ENCODE peak calls at places on chromosomes 16 and 17, in five cellular contexts. One of them, this sample, is unnamed.
A peak's percentile ranks its signal among the peaks of the same experiment; 100 is the strongest.

GRCh38 chr16:3596101-3596861 is 15.1 kb downstream of the SLX4 start:
- DNase-seq in GM23248: no peak
- DNase-seq in OCI-LY7: no peak
- DNase-seq in PC-3: no peak
- DNase-seq in hepatocyte: no peak
- DNase-seq in this sample: no peak

GRCh38 chr17:78883533-78884131 is 19.4 kb downstream of the CEP295NL start:
- DNase-seq in GM23248: peak; percentile 96
- DNase-seq in OCI-LY7: no peak
- DNase-seq in PC-3: peak; percentile 95
- DNase-seq in hepatocyte: peak; percentile 90
- DNase-seq in this sample: peak; percentile 93

GRCh38 chr17:55057184-55057583 is 88.6 kb downstream of the STXBP4 start:
- DNase-seq in GM23248: peak; percentile 4
- DNase-seq in OCI-LY7: no peak
- DNase-seq in PC-3: peak; percentile 59
- DNase-seq in hepatocyte: no peak
- DNase-seq in this sample: no peak

GRCh38 chr16:56075732-56076131 is 115.6 kb upstream of the GNAO1 start:
- DNase-seq in GM23248: no peak
- DNase-seq in OCI-LY7: no peak
- DNase-seq in PC-3: no peak
- DNase-seq in hepatocyte: no peak
- DNase-seq in this sample: no peak

GRCh38 chr16:57600048-57600835 is 28.2 kb upstream of the ADGRG1 start:
- DNase-seq in GM23248: peak; percentile 57
- DNase-seq in OCI-LY7: peak; percentile 47
- DNase-seq in PC-3: peak; percentile 66
- DNase-seq in hepatocyte: peak; percentile 75
- DNase-seq in this sample: peak; percentile 67

GRCh38 chr16:30335598-30336474 is 19.3 kb downstream of the CD2BP2 start:
- DNase-seq in GM23248: peak; percentile 53
- DNase-seq in OCI-LY7: no peak
- DNase-seq in PC-3: peak; percentile 50
- DNase-seq in hepatocyte: peak; percentile 37
- DNase-seq in this sample: no peak

GRCh38 chr17:17849863-17850373 is 13.1 kb upstream of the SREBF1 start:
- DNase-seq in GM23248: peak; percentile 67
- DNase-seq in OCI-LY7: peak; percentile 85
- DNase-seq in PC-3: peak; percentile 25
- DNase-seq in hepatocyte: peak; percentile 48
- DNase-seq in this sample: peak; percentile 58

GRCh38 chr16:57537596-57538234 is 1.3 kb upstream of the CCDC102A start:
- DNase-seq in GM23248: no peak
- DNase-seq in OCI-LY7: peak; percentile 58
- DNase-seq in PC-3: no peak
- DNase-seq in hepatocyte: no peak
- DNase-seq in this sample: no peak

GRCh38 chr17:43858201-43858600 is 11.2 kb downstream of the CD300LG start:
- DNase-seq in GM23248: no peak
- DNase-seq in OCI-LY7: no peak
- DNase-seq in PC-3: no peak
- DNase-seq in hepatocyte: no peak
- DNase-seq in this sample: no peak

GRCh38 chr17:55410722-55411462 is 10.7 kb downstream of the MMD start:
- DNase-seq in GM23248: peak; percentile 56
- DNase-seq in OCI-LY7: no peak
- DNase-seq in PC-3: peak; percentile 97
- DNase-seq in hepatocyte: no peak
- DNase-seq in this sample: peak; percentile 53

GRCh38 chr16:87461466-87461975 is 31.3 kb downstream of the ZCCHC14 start:
- DNase-seq in GM23248: peak; percentile 54
- DNase-seq in OCI-LY7: peak; percentile 59
- DNase-seq in PC-3: peak; percentile 95
- DNase-seq in hepatocyte: peak; percentile 95
- DNase-seq in this sample: no peak

GRCh38 chr16:27441276-27441675 is 39.3 kb downstream of the IL21R start:
- DNase-seq in GM23248: no peak
- DNase-seq in OCI-LY7: no peak
- DNase-seq in PC-3: no peak
- DNase-seq in hepatocyte: no peak
- DNase-seq in this sample: no peak

GRCh38 chr16:86834451-86835035 is 256.2 kb downstream of the FOXL1 start:
- DNase-seq in GM23248: peak; percentile 30
- DNase-seq in OCI-LY7: no peak
- DNase-seq in PC-3: peak; percentile 7
- DNase-seq in hepatocyte: peak; percentile 20
- DNase-seq in this sample: no peak

GRCh38 chr17:50834786-50835562 is 412 bp upstream of the WFIKKN2 start:
- DNase-seq in GM23248: peak; percentile 14
- DNase-seq in OCI-LY7: no peak
- DNase-seq in PC-3: no peak
- DNase-seq in hepatocyte: no peak
- DNase-seq in this sample: no peak

GRCh38 chr17:50834126-50834785 is 1.1 kb upstream of the WFIKKN2 start:
- DNase-seq in GM23248: no peak
- DNase-seq in OCI-LY7: no peak
- DNase-seq in PC-3: no peak
- DNase-seq in hepatocyte: no peak
- DNase-seq in this sample: no peak

GRCh38 chr17:50831430-50832064 is 3.8 kb upstream of the WFIKKN2 start:
- DNase-seq in GM23248: no peak
- DNase-seq in OCI-LY7: no peak
- DNase-seq in PC-3: no peak
- DNase-seq in hepatocyte: peak; percentile 31
- DNase-seq in this sample: no peak

GRCh38 chr17:50832267-50833227 is 2.8 kb upstream of the WFIKKN2 start:
- DNase-seq in GM23248: no peak
- DNase-seq in OCI-LY7: no peak
- DNase-seq in PC-3: no peak
- DNase-seq in hepatocyte: no peak
- DNase-seq in this sample: no peak

DNA sequence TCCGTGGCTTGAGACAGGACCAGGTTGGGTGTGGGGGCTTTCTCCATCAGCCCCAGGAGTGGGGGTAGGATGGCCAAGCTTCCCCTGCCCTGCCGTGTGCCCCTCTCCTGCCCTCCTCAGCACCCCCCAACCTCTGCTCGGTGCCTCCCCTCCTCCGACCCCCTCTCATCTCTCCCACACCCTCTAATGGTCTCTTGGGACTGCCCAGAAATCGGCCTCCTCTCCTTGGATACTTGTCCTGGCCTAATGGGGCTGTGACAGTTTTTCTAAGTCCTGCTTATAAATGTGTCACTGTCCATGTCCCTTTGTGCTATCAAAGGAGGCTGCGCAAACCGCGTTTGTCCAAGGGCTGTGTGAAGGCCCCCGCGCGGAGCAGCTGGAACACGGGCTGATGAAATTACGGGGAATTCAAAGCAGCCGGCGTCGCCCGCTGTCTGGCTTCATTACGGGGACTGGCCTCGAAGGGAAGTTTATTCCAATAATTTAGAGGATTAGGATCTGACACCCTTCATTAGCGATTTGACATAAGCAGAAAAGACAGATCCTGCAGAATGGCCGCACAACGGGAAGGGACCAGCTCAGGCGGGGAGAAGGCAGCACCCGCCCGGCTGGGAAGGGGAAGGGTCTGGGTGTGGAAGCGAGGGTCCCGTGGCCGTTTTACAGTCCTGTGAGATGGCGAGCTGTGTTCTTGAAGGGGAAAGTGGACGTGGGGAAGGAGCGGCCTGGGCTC is 1.8 kb upstream of the WFIKKN2 start:
- DNase-seq in GM23248: no peak
- DNase-seq in OCI-LY7: no peak
- DNase-seq in PC-3: no peak
- DNase-seq in hepatocyte: no peak
- DNase-seq in this sample: peak; percentile 68
- TF ChIP-seq EZH2phosphoT487 in GM23248: no peak
- TF ChIP-seq EZH2phosphoT487 in OCI-LY7: no peak
- TF ChIP-seq EZH2phosphoT487 in PC-3: no peak
- TF ChIP-seq EZH2phosphoT487 in hepatocyte: no peak
- TF ChIP-seq EZH2phosphoT487 in this sample: no peak

DNA sequence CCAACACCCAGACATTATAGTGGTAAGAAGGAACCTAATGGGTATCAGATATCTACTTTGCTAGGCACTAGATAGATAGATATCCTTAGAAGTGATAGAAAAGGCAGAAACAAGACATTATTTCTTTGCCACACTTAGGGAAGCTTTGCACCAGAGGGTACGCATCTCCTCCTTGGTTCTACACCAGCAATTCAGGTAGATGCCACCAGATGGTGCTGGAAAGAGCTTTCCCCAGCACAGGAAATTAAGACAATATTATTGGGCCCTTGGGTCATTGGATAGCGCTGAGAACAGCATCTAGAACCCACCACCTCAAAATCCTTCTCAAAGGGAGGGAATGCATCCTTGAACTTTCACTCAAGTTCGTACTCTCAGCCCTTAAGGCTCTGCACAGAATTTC is 173.8 kb upstream of the CCL2 start:
- DNase-seq in GM23248: peak; percentile 25
- DNase-seq in OCI-LY7: peak; percentile 16
- DNase-seq in PC-3: peak; percentile 25
- DNase-seq in hepatocyte: peak; percentile 22
- DNase-seq in this sample: no peak
- TF ChIP-seq EZH2phosphoT487 in GM23248: no peak
- TF ChIP-seq EZH2phosphoT487 in OCI-LY7: no peak
- TF ChIP-seq EZH2phosphoT487 in PC-3: no peak
- TF ChIP-seq EZH2phosphoT487 in hepatocyte: no peak
- TF ChIP-seq EZH2phosphoT487 in this sample: no peak

DNA sequence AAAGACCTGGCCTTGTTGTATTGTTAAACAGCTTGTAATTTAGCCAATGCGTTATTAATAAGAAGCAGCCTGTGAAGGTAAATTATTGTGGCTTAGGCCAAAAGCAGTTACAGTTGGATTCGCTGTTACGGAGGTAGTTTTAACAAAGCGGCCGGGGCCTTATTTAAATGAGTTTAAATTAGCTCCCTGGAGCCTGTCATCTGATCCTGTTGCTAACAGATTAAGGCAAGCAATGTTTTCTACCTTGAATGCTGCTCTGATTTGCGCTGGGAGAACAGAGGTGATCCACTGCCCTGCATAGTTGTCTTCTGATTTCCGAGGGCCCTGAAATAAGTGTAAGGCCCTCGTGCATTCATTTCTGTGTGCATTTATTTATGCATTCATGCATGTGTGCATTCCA is 10.7 kb downstream of the SEC14L5 start:
- DNase-seq in GM23248: no peak
- DNase-seq in OCI-LY7: no peak
- DNase-seq in PC-3: no peak
- DNase-seq in hepatocyte: no peak
- DNase-seq in this sample: no peak
- TF ChIP-seq EZH2phosphoT487 in GM23248: no peak
- TF ChIP-seq EZH2phosphoT487 in OCI-LY7: no peak
- TF ChIP-seq EZH2phosphoT487 in PC-3: no peak
- TF ChIP-seq EZH2phosphoT487 in hepatocyte: no peak
- TF ChIP-seq EZH2phosphoT487 in this sample: no peak

GRCh38 chr16:28538733-28539596 is at the start of gene NUPR1:
- DNase-seq in GM23248: peak; percentile 98
- DNase-seq in OCI-LY7: no peak
- DNase-seq in PC-3: peak; percentile 93
- DNase-seq in hepatocyte: peak; percentile 87
- DNase-seq in this sample: no peak
- TF ChIP-seq EZH2phosphoT487 in GM23248: no peak
- TF ChIP-seq EZH2phosphoT487 in OCI-LY7: no peak
- TF ChIP-seq EZH2phosphoT487 in PC-3: no peak
- TF ChIP-seq EZH2phosphoT487 in hepatocyte: no peak
- TF ChIP-seq EZH2phosphoT487 in this sample: no peak

DNA sequence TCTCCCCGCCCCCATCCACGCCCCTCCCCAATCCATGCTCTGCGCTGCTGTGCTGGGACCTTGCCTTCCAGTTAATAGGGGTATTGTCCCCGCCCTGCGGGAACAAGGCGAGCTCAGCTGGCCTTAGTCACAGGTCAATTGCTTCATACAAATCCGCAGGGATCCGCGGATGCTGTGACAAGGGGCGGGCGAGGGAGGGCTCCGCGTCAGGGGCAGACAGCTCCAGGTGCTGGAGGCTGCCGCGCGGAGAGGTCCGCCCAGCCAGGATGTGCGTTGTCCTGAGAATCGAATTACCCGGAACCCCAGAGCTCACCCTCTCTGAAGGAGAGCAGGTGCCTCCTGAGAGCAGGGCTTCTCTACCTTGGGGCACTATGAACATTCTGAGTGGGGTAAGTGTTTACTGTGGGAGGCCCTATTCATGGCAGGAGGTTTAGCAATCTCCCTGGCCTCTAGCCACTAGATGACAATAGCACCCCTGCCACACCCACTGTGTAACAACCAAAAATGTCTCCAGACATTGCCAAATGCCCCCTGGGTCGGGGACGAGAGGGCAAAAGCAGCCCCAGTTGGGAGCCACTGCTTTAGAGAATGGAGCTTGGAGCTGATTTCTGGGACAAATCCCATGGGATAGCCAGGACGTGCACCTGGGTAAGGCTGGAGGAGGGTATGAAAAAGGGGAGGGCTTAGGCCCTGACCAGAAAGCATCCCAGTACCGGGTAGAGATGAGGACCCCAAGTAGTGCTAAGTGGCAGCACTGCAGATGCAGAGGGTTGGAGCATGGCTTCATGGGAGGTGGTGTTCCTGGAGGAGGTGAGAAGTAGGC is 138.2 kb downstream of the CYLD start:
- DNase-seq in GM23248: peak; percentile 2
- DNase-seq in OCI-LY7: no peak
- DNase-seq in PC-3: no peak
- DNase-seq in hepatocyte: peak; percentile 57
- DNase-seq in this sample: no peak
- TF ChIP-seq EZH2phosphoT487 in GM23248: no peak
- TF ChIP-seq EZH2phosphoT487 in OCI-LY7: no peak
- TF ChIP-seq EZH2phosphoT487 in PC-3: no peak
- TF ChIP-seq EZH2phosphoT487 in hepatocyte: no peak
- TF ChIP-seq EZH2phosphoT487 in this sample: no peak

DNA sequence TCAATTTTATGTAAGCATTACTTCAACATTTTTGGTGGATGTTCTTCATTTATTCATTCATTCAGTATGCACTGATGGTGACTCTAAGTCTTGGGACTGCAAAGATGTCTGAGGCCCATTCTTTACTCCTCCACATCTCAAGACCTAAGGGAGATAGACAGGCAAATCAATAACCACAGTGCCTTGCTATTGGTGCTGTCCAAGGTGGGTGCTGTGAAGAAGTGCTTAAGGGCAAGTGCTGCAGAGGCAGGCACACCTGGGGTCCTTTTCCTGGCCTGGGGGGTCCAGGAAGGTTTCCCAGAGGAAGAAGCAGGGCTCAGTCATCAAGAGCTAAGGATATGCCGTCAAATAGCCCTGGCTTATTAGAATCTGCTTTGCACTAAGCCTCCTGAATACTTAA is 77.6 kb downstream of the CDH13 start:
- DNase-seq in GM23248: peak; percentile 6
- DNase-seq in OCI-LY7: no peak
- DNase-seq in PC-3: no peak
- DNase-seq in hepatocyte: no peak
- DNase-seq in this sample: no peak
- TF ChIP-seq EZH2phosphoT487 in GM23248: no peak
- TF ChIP-seq EZH2phosphoT487 in OCI-LY7: no peak
- TF ChIP-seq EZH2phosphoT487 in PC-3: no peak
- TF ChIP-seq EZH2phosphoT487 in hepatocyte: no peak
- TF ChIP-seq EZH2phosphoT487 in this sample: no peak